ENCODE peak calls at places on chromosomes 16 and 17, in eight cellular contexts. Q is MM.1S, Z is GM04503, D is Calu3, P is amniotic stem cell, R is dorsolateral prefrontal cortex, B is NCI-H146, U is occipital lobe. G is an unnamed sample.

GRCh38 chr16:69404275-69404805 is 18.5 kb upstream of the TERF2 start:
- DNase-seq in B (no peak), Z (no peak), Q (no peak), P (no peak), R (no peak), D (no peak), U (no peak), G (no peak)

GRCh38 chr17:8924595-8924994 is 40.9 kb downstream of the PIK3R5 start:
- DNase-seq in P (no peak), B (no peak), R (no peak), Z (no peak), U (no peak), D (no peak), Q (peak), G (no peak)

GRCh38 chr17:72173475-72174116 is 52.8 kb downstream of the SOX9 start:
- DNase-seq in R (no peak), B (peak), P (no peak), D (no peak), U (no peak), Z (no peak), Q (no peak), G (no peak)

GRCh38 chr17:75345514-75346167 is 56.4 kb upstream of the SLC25A19 start:
- DNase-seq in Z (no peak), D (peak), R (no peak), U (no peak), B (no peak), Q (no peak), P (no peak), G (no peak)

GRCh38 chr16:69566437-69567030 is 768 bp downstream of the NFAT5 start:
- DNase-seq in Q (peak), U (peak), P (no peak), Z (peak), B (peak), R (peak), D (peak), G (no peak)

GRCh38 chr17:36705651-36706436 is 104.5 kb downstream of the MRM1 start:
- DNase-seq in R (no peak), P (no peak), Z (no peak), B (peak), U (no peak), Q (peak), D (peak), G (no peak)

GRCh38 chr16:83689385-83689831 is 118.4 kb upstream of the HSBP1 start:
- DNase-seq in Z (peak), Q (no peak), D (peak), P (peak), B (no peak), U (no peak), R (no peak), G (no peak)

GRCh38 chr16:67481561-67482259 is 753 bp upstream of the ATP6V0D1 start:
- DNase-seq in Z (no peak), U (no peak), D (peak), Q (peak), B (peak), P (no peak), R (no peak), G (no peak)

GRCh38 chr17:67113481-67113880 is 69.1 kb downstream of the CACNG1 start:
- DNase-seq in Q (no peak), D (no peak), B (no peak), Z (no peak), R (no peak), P (no peak), U (no peak), G (no peak)

GRCh38 chr17:73335591-73336503 is 24.0 kb upstream of the CDC42EP4 start:
- DNase-seq in P (no peak), Q (no peak), R (no peak), D (no peak), U (no peak), Z (no peak), B (peak), G (no peak)

GRCh38 chr16:2584742-2585650 is 47.2 kb downstream of the PDPK1 start:
- DNase-seq in R (peak), U (no peak), Z (peak), P (no peak), D (no peak), B (no peak), Q (no peak), G (no peak)

GRCh38 chr16:81522141-81522701 is 77.6 kb downstream of the CMIP start:
- DNase-seq in D (peak), Q (no peak), B (peak), Z (no peak), P (no peak), U (peak), R (peak), G (no peak)

GRCh38 chr17:66341462-66341861 is 39.0 kb downstream of the PRKCA start:
- DNase-seq in R (no peak), Q (no peak), P (no peak), B (no peak), D (no peak), U (no peak), Z (no peak), G (no peak)

GRCh38 chr17:17494499-17495447 is 1.4 kb downstream of the RASD1 start:
- DNase-seq in Q (peak), Z (no peak), U (peak), B (peak), P (no peak), R (peak), D (no peak), G (no peak)

GRCh38 chr17:29219378-29220047 is 27.1 kb upstream of the CRYBA1 start:
- DNase-seq in R (peak), Q (peak), P (peak), U (peak), B (peak), Z (peak), D (peak), G (peak)

GRCh38 chr17:65346166-65346565 is 209.0 kb downstream of the RGS9 start:
- DNase-seq in P (no peak), Q (no peak), D (no peak), Z (no peak), U (no peak), B (no peak), R (peak), G (no peak)

GRCh38 chr16:71923941-71924690 is 28.8 kb downstream of the IST1 start:
- DNase-seq in Z (no peak), Q (no peak), R (no peak), B (no peak), P (no peak), U (no peak), D (peak), G (no peak)

GRCh38 chr17:28749516-28750177 is 5.8 kb downstream of the TRAF4 start:
- DNase-seq in P (no peak), Q (no peak), R (no peak), U (no peak), Z (no peak), D (no peak), B (no peak), G (no peak)

GRCh38 chr17:10226930-10227695 is 28.7 kb upstream of the GAS7 start:
- DNase-seq in D (peak), B (peak), Q (peak), P (no peak), U (no peak), Z (no peak), R (no peak), G (no peak)

GRCh38 chr16:46768809-46769208 is 20.7 kb upstream of the MYLK3 start:
- DNase-seq in R (no peak), Z (no peak), Q (no peak), B (peak), P (no peak), D (no peak), U (no peak), G (no peak)

GRCh38 chr17:68835061-68835460 is 120.1 kb downstream of the ABCA8 start:
- DNase-seq in Q (no peak), Z (no peak), P (no peak), U (no peak), D (no peak), B (no peak), R (no peak), G (no peak)

GRCh38 chr17:77905766-77906165 is 52.7 kb upstream of the TNRC6C start:
- DNase-seq in R (no peak), B (no peak), P (no peak), D (no peak), Z (no peak), U (no peak), Q (no peak), G (no peak)

G was measured in pulmonary artery endothelial cell.